ENCODE peak calls at places on chromosomes 3 and 15, in seven cellular contexts. P is GM12892; T is Right ventricle myocardium superior; V is DMS153; W is CD4-positive, alpha-beta T cell; E is NCI-H1105; K is CD8-positive, alpha-beta memory T cell. N is an unnamed sample.

GRCh38 chr3:127736801-127737539 is 64.2 kb downstream of the ABTB1 start:
- DNase-seq in P (no peak), T (no peak), V (no peak), W (no peak), E (no peak), K (no peak), N (no peak)

GRCh38 chr15:68699881-68700394 is 120.8 kb downstream of the ANP32A start:
- DNase-seq in P (no peak), T (peak), V (no peak), W (no peak), E (no peak), K (no peak), N (no peak)

GRCh38 chr3:50417637-50418033 is 58.3 kb upstream of the TMEM115 start:
- DNase-seq in P (no peak), T (no peak), V (no peak), W (no peak), E (no peak), K (no peak), N (no peak)

GRCh38 chr3:49454457-49454856 is 15.6 kb upstream of the DAG1 start:
- DNase-seq in P (no peak), T (no peak), V (no peak), W (no peak), E (peak), K (no peak), N (no peak)

GRCh38 chr3:61967019-61967418 is 405.6 kb downstream of the PTPRG start:
- DNase-seq in P (no peak), T (no peak), V (no peak), W (no peak), E (no peak), K (no peak), N (no peak)

GRCh38 chr3:101518421-101518871 is 5.4 kb upstream of the SENP7 start:
- DNase-seq in P (peak), T (no peak), V (no peak), W (peak), E (no peak), K (peak), N (no peak)

GRCh38 chr15:100124361-100124760 is 217.4 kb downstream of the ADAMTS17 start:
- DNase-seq in P (no peak), T (no peak), V (no peak), W (no peak), E (no peak), K (no peak), N (no peak)

GRCh38 chr3:9809239-9809614 is 835 bp upstream of the TTLL3 start:
- DNase-seq in P (no peak), T (no peak), V (no peak), W (no peak), E (no peak), K (no peak), N (no peak)

GRCh38 chr3:13213911-13214846 is 140.9 kb upstream of the IQSEC1 start:
- DNase-seq in P (no peak), T (peak), V (no peak), W (no peak), E (no peak), K (no peak), N (no peak)

GRCh38 chr3:12357456-12357855 is 68.6 kb downstream of the PPARG start:
- DNase-seq in P (no peak), T (no peak), V (no peak), W (no peak), E (no peak), K (no peak), N (no peak)

GRCh38 chr3:138068579-138069174 is 46.7 kb downstream of the DZIP1L start:
- DNase-seq in P (peak), T (peak), V (peak), W (peak), E (peak), K (peak), N (peak)

GRCh38 chr3:47440131-47440530 is 35.6 kb downstream of the SCAP start:
- DNase-seq in P (no peak), T (no peak), V (no peak), W (no peak), E (no peak), K (no peak), N (no peak)

GRCh38 chr3:57118279-57118678 is 46.9 kb downstream of the IL17RD start:
- DNase-seq in P (no peak), T (no peak), V (no peak), W (no peak), E (no peak), K (no peak), N (no peak)

GRCh38 chr3:54817628-54818027 is 110.2 kb downstream of the LRTM1 start:
- DNase-seq in P (no peak), T (no peak), V (no peak), W (no peak), E (no peak), K (no peak), N (no peak)

GRCh38 chr3:105730973-105731372 is 137.8 kb downstream of the CBLB start:
- DNase-seq in P (no peak), T (no peak), V (no peak), W (no peak), E (no peak), K (no peak), N (no peak)

GRCh38 chr3:185797993-185798830 is 26.6 kb downstream of the IGF2BP2 start:
- DNase-seq in P (no peak), T (no peak), V (no peak), W (no peak), E (no peak), K (no peak), N (no peak)

GRCh38 chr3:122146466-122146865 is 37.0 kb upstream of the CASR start:
- DNase-seq in P (no peak), T (no peak), V (no peak), W (no peak), E (no peak), K (no peak), N (no peak)

GRCh38 chr15:25737218-25737643 is 125.9 kb downstream of the ATP10A start:
- DNase-seq in P (no peak), T (peak), V (no peak), W (no peak), E (no peak), K (no peak), N (no peak)

GRCh38 chr3:168419091-168419490 is 323.4 kb upstream of the GOLIM4 start:
- DNase-seq in P (no peak), T (no peak), V (no peak), W (no peak), E (no peak), K (no peak), N (no peak)

GRCh38 chr3:12632523-12632922 is 31.4 kb downstream of the RAF1 start:
- DNase-seq in P (no peak), T (no peak), V (no peak), W (no peak), E (no peak), K (no peak), N (no peak)

GRCh38 chr15:20345401-20345958 is 196.1 kb downstream of the GOLGA6L6 start:
- DNase-seq in P (no peak), T (no peak), V (no peak), W (no peak), E (no peak), K (no peak), N (no peak)

GRCh38 chr3:15753056-15753710 is 44.6 kb downstream of the ANKRD28 start:
- DNase-seq in P (no peak), T (no peak), V (no peak), W (no peak), E (no peak), K (no peak), N (no peak)

GRCh38 chr15:92005154-92005553 is 151.6 kb downstream of the SLCO3A1 start:
- DNase-seq in P (no peak), T (no peak), V (peak), W (no peak), E (no peak), K (no peak), N (no peak)

GRCh38 chr3:140552403-140552802 is 125.5 kb upstream of the TRIM42 start:
- DNase-seq in P (no peak), T (no peak), V (no peak), W (no peak), E (no peak), K (no peak), N (no peak)

GRCh38 chr15:100958326-100959065 is 39.3 kb downstream of the LRRK1 start:
- DNase-seq in P (no peak), T (no peak), V (no peak), W (no peak), E (no peak), K (no peak), N (peak)

GRCh38 chr15:90839187-90840071 is 29.0 kb upstream of the FURIN start:
- DNase-seq in P (peak), T (no peak), V (no peak), W (no peak), E (no peak), K (no peak), N (no peak)

GRCh38 chr3:178646205-178646604 is 110.0 kb downstream of the KCNMB2 start:
- DNase-seq in P (no peak), T (no peak), V (no peak), W (no peak), E (no peak), K (no peak), N (no peak)

GRCh38 chr3:171829841-171830559 is 13.1 kb upstream of the TMEM212 start:
- DNase-seq in P (no peak), T (peak), V (peak), W (no peak), E (peak), K (peak), N (peak)

GRCh38 chr3:196967412-196968232 is 1.0 kb downstream of the PIGZ start:
- DNase-seq in P (no peak), T (no peak), V (no peak), W (no peak), E (no peak), K (no peak), N (no peak)

GRCh38 chr15:62988701-62989100 is 53.8 kb upstream of the TPM1 start:
- DNase-seq in P (no peak), T (no peak), V (no peak), W (no peak), E (no peak), K (no peak), N (no peak)

GRCh38 chr3:48285132-48285531 is 44.2 kb downstream of the ZNF589 start:
- DNase-seq in P (no peak), T (no peak), V (no peak), W (no peak), E (no peak), K (no peak), N (no peak)

GRCh38 chr3:155217591-155217990 is 75.9 kb downstream of the STRIT1 start:
- DNase-seq in P (no peak), T (no peak), V (no peak), W (no peak), E (no peak), K (no peak), N (no peak)

GRCh38 chr3:184583345-184584000 is 21.9 kb downstream of the EPHB3 start:
- DNase-seq in P (no peak), T (peak), V (no peak), W (no peak), E (peak), K (no peak), N (no peak)

GRCh38 chr3:134754768-134755559 is 40.1 kb upstream of the EPHB1 start:
- DNase-seq in P (peak), T (no peak), V (no peak), W (no peak), E (no peak), K (no peak), N (peak)

GRCh38 chr3:168249539-168250414 is 154.1 kb upstream of the GOLIM4 start:
- DNase-seq in P (peak), T (peak), V (peak), W (no peak), E (peak), K (no peak), N (peak)

GRCh38 chr3:103927896-103928295 is 1438.8 kb upstream of the ALCAM start:
- DNase-seq in P (no peak), T (no peak), V (no peak), W (no peak), E (no peak), K (no peak), N (no peak)